ENCODE peak calls at places on chromosomes 6 and 20, in five cellular contexts. W is C1 segment of cervical spinal cord, Z is NCI-H526, E is NCI-H1694 treated with DMSO at 0.1 percent for 48 hours, T is MV-4-11. N is an unnamed sample.

GRCh38 chr6:56663344-56663743 is 20.7 kb upstream of the DST start:
- DNase-seq in T (no peak), Z (no peak), W (no peak), E (no peak), N (no peak)

GRCh38 chr6:85660181-85660611 is 17.5 kb upstream of the SYNCRIP start:
- DNase-seq in T (no peak), W (no peak), Z (no peak), E (no peak), N (no peak)

GRCh38 chr6:113122060-113122459 is 735.1 kb upstream of the MARCKS start:
- DNase-seq in E (no peak), T (no peak), W (no peak), Z (no peak), N (no peak)

GRCh38 chr6:19205076-19205475 is 632.1 kb upstream of the ID4 start:
- DNase-seq in E (no peak), T (no peak), Z (no peak), W (no peak), N (no peak)

GRCh38 chr20:61253640-61254511 is 1.8 kb downstream of the CDH4 start:
- DNase-seq in W (no peak), Z (no peak), E (no peak), T (no peak), N (no peak)

GRCh38 chr6:90008908-90009501 is 114.7 kb downstream of the GJA10 start:
- DNase-seq in W (no peak), Z (no peak), T (no peak), E (no peak), N (no peak)

GRCh38 chr6:76861403-76861802 is 601.9 kb downstream of the HTR1B start:
- DNase-seq in Z (no peak), T (no peak), W (no peak), E (no peak), N (peak)

GRCh38 chr20:25053207-25054132 is 4.5 kb downstream of the ACSS1 start:
- DNase-seq in W (no peak), T (peak), Z (no peak), E (peak), N (peak)

GRCh38 chr6:10589983-10590382 is 68.8 kb downstream of the GCNT2 start:
- DNase-seq in W (no peak), E (no peak), Z (no peak), T (no peak), N (no peak)

GRCh38 chr6:24274441-24275083 is 83.3 kb downstream of the DCDC2 start:
- DNase-seq in Z (no peak), E (peak), W (no peak), T (peak), N (peak)

GRCh38 chr6:9761220-9761619 is 653.7 kb downstream of the TFAP2A start:
- DNase-seq in T (no peak), Z (no peak), E (no peak), W (no peak), N (no peak)

GRCh38 chr20:35001596-35002362 is 46.1 kb downstream of the MYH7B start:
- DNase-seq in W (no peak), Z (no peak), T (no peak), E (no peak), N (no peak)

GRCh38 chr6:133243723-133244122 is 2.6 kb downstream of the EYA4 start:
- DNase-seq in T (no peak), W (no peak), E (no peak), Z (no peak), N (no peak)

GRCh38 chr20:2814587-2815051 is at the start of gene C20orf141:
- DNase-seq in T (peak), W (no peak), Z (no peak), E (no peak), N (peak)

GRCh38 chr20:36305602-36306556 is at the start of gene DLGAP4:
- DNase-seq in W (no peak), E (no peak), T (no peak), Z (no peak), N (no peak)

GRCh38 chr20:15937179-15937578 is 636.1 kb downstream of the KIF16B start:
- DNase-seq in W (no peak), E (no peak), Z (no peak), T (peak), N (no peak)

GRCh38 chr6:125831660-125832059 is 40.9 kb downstream of the NCOA7 start:
- DNase-seq in T (peak), Z (no peak), W (no peak), E (no peak), N (no peak)

GRCh38 chr6:104325341-104326172 is 534.2 kb downstream of the HACE1 start:
- DNase-seq in T (peak), E (peak), W (no peak), Z (no peak), N (peak)

GRCh38 chr20:62344782-62345181 is 22.3 kb downstream of the LAMA5 start:
- DNase-seq in Z (no peak), W (no peak), T (peak), E (no peak), N (peak)

GRCh38 chr20:33773412-33774089 is 37.6 kb upstream of the CHMP4B start:
- DNase-seq in W (no peak), E (no peak), T (peak), Z (no peak), N (no peak)

GRCh38 chr6:159973951-159974350 is 5.1 kb downstream of the IGF2R start:
- DNase-seq in E (no peak), Z (no peak), W (no peak), T (peak), N (peak)

GRCh38 chr6:71294121-71294523 is 5.5 kb downstream of the OGFRL1 start:
- DNase-seq in Z (no peak), T (no peak), W (no peak), E (no peak), N (no peak)

GRCh38 chr6:152576525-152576924 is 60.6 kb downstream of the SYNE1 start:
- DNase-seq in E (no peak), T (no peak), Z (no peak), W (no peak), N (no peak)

GRCh38 chr20:39849664-39850063 is 839.4 kb downstream of the MAFB start:
- DNase-seq in W (no peak), E (peak), T (no peak), Z (no peak), N (no peak)

GRCh38 chr20:29296256-29297230 is 1960.9 kb upstream of the DEFB115 start:
- DNase-seq in E (no peak), T (no peak), Z (no peak), W (no peak), N (no peak)

GRCh38 chr6:46144270-46144669 is 14.5 kb downstream of the ENPP4 start:
- DNase-seq in Z (no peak), W (no peak), T (no peak), E (no peak), N (no peak)

GRCh38 chr20:483791-484644 is 21.7 kb upstream of the TBC1D20 start:
- DNase-seq in Z (no peak), T (no peak), E (no peak), W (no peak), N (no peak)

GRCh38 chr20:33076662-33077398 is 2.6 kb upstream of the BPIFB4 start:
- DNase-seq in W (no peak), Z (no peak), E (no peak), T (no peak), N (peak)

GRCh38 chr6:67897998-67898607 is 737.0 kb upstream of the ADGRB3 start:
- DNase-seq in Z (no peak), T (peak), W (no peak), E (no peak), N (peak)

GRCh38 chr20:4782373-4782772 is 60.7 kb downstream of the PRND start:
- DNase-seq in E (no peak), Z (no peak), W (no peak), T (no peak), N (no peak)

GRCh38 chr6:56096454-56096853 is 150.9 kb downstream of the COL21A1 start:
- DNase-seq in E (no peak), W (no peak), Z (no peak), T (no peak), N (no peak)